ENCODE peak calls at places on chromosome 4, in eight cellular contexts. D, S, J, L, O, V, K and F are unnamed samples.

GRCh38 chr4:8378101-8378724 is 62.3 kb downstream of the ACOX3 start:
- DNase-seq in D (no peak), S (no peak), J (no peak), L (no peak), O (peak; percentile 34), V (peak; percentile 20), K (no peak), F (no peak)

GRCh38 chr4:26839534-26839951 is 21.1 kb upstream of the STIM2 start:
- DNase-seq in D (no peak), S (no peak), J (no peak), L (no peak), O (no peak), V (no peak), K (no peak), F (peak; percentile 48)

GRCh38 chr4:95107635-95108034 is 349.9 kb downstream of the BMPR1B start:
- DNase-seq in D (no peak), S (peak; percentile 51), J (no peak), L (no peak), O (no peak), V (no peak), K (no peak), F (peak; percentile 48)

GRCh38 chr4:85600501-85600900 is 125.6 kb downstream of the ARHGAP24 start:
- DNase-seq in D (no peak), S (no peak), J (no peak), L (no peak), O (no peak), V (no peak), K (no peak), F (no peak)

GRCh38 chr4:108393870-108394269 is 225.1 kb upstream of the LEF1 start:
- DNase-seq in D (no peak), S (no peak), J (no peak), L (no peak), O (no peak), V (no peak), K (no peak), F (no peak)

GRCh38 chr4:3331511-3332394 is 38.9 kb downstream of the RGS12 start:
- DNase-seq in D (no peak), S (no peak), J (no peak), L (no peak), O (no peak), V (no peak), K (no peak), F (no peak)

GRCh38 chr4:153465583-153465921 is 608 bp upstream of the TMEM131L start:
- DNase-seq in D (no peak), S (no peak), J (peak; percentile 27), L (peak; percentile 24), O (peak; percentile 75), V (peak; percentile 51), K (peak; percentile 60), F (peak; percentile 52)

GRCh38 chr4:43330288-43330687 is 437.8 kb downstream of the GRXCR1 start:
- DNase-seq in D (no peak), S (no peak), J (no peak), L (no peak), O (no peak), V (no peak), K (no peak), F (no peak)

GRCh38 chr4:179569549-179569948 is 2127.3 kb upstream of the AGA start:
- DNase-seq in D (no peak), S (no peak), J (no peak), L (no peak), O (no peak), V (no peak), K (no peak), F (no peak)

GRCh38 chr4:41339812-41340809 is 83.4 kb downstream of the UCHL1 start:
- DNase-seq in D (peak; percentile 19), S (no peak), J (no peak), L (no peak), O (no peak), V (no peak), K (no peak), F (no peak)

GRCh38 chr4:16721618-16722291 is 176.7 kb downstream of the LDB2 start:
- DNase-seq in D (no peak), S (no peak), J (peak; percentile 40), L (no peak), O (no peak), V (no peak), K (no peak), F (peak; percentile 94)

GRCh38 chr4:36823199-36823967 is 421.2 kb upstream of the NWD2 start:
- DNase-seq in D (no peak), S (no peak), J (peak; percentile 38), L (no peak), O (no peak), V (no peak), K (no peak), F (no peak)

GRCh38 chr4:92305148-92305877 is 1.5 kb downstream of the GRID2 start:
- DNase-seq in D (peak; percentile 97), S (no peak), J (peak; percentile 59), L (no peak), O (no peak), V (peak; percentile 37), K (no peak), F (peak; percentile 71)

GRCh38 chr4:185708348-185708747 is 103.6 kb downstream of the SORBS2 start:
- DNase-seq in D (no peak), S (no peak), J (no peak), L (no peak), O (no peak), V (no peak), K (no peak), F (peak; percentile 15)

GRCh38 chr4:100738388-100739165 is 220.8 kb upstream of the EMCN start:
- DNase-seq in D (no peak), S (no peak), J (no peak), L (no peak), O (peak; percentile 58), V (no peak), K (no peak), F (peak; percentile 67)

GRCh38 chr4:58603951-58604350 is 1493.8 kb upstream of the IGFBP7 start:
- DNase-seq in D (no peak), S (no peak), J (no peak), L (no peak), O (no peak), V (no peak), K (no peak), F (no peak)

GRCh38 chr4:58602022-58602421 is 1491.8 kb upstream of the IGFBP7 start:
- DNase-seq in D (no peak), S (no peak), J (no peak), L (no peak), O (no peak), V (no peak), K (no peak), F (no peak)

GRCh38 chr4:58602701-58603359 is 1492.6 kb upstream of the IGFBP7 start:
- DNase-seq in D (no peak), S (no peak), J (no peak), L (no peak), O (no peak), V (no peak), K (no peak), F (no peak)

DNA sequence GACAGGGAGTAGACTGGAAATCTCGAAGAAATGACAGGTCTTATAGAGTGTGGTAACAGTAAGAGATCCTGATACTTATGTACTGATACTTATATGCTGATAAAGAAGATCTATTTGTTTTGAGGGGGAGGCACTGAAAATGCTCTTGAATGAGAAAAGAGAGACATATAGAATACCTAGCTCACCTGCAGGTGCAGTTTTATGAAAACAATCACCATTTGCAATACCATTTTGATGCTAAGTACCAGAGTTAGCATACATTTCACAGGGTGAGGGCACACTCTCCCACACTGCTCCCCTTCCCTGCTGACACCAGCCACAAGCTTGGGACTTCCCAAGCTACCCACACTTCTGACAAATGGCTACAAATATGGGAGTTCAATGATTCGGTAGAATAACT is 1490.1 kb upstream of the IGFBP7 start:
- DNase-seq in D (no peak), S (no peak), J (no peak), L (no peak), O (no peak), V (no peak), K (no peak), F (no peak)
- TF ChIP-seq CTCF in D (no peak), S (no peak), J (no peak), L (no peak), O (no peak), V (no peak), K (no peak), F (no peak)

DNA sequence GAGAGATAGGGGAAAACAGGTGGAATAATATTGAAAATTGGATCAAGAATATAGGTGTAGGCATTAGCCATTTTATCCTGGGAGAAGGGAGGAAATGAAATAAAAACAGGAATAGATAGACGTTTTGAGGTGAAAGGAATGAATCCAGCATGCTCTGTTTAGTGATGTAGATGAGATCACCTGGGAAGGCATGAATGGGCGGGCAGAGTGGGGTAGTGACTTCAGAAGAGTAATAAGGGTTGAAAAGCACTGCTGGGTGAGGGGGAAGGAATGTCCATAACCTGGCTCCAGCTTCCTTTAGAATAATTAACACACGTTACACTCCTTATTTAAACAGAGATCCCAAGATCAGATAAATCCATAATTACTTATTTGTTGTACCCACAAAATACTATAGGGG is 191.1 kb upstream of the ANXA3 start:
- DNase-seq in D (no peak), S (no peak), J (no peak), L (no peak), O (no peak), V (no peak), K (no peak), F (no peak)
- H3K36me3 ChIP-seq in D (no peaks in the 10 kb centered on the region), S (no peaks in the 10 kb centered on the region), J (no peaks in the 10 kb centered on the region), L (no peaks in the 10 kb centered on the region), O (no peaks in the 10 kb centered on the region), V (no peaks in the 10 kb centered on the region), K (no peaks in the 10 kb centered on the region), F (no peaks in the 10 kb centered on the region)

DNA sequence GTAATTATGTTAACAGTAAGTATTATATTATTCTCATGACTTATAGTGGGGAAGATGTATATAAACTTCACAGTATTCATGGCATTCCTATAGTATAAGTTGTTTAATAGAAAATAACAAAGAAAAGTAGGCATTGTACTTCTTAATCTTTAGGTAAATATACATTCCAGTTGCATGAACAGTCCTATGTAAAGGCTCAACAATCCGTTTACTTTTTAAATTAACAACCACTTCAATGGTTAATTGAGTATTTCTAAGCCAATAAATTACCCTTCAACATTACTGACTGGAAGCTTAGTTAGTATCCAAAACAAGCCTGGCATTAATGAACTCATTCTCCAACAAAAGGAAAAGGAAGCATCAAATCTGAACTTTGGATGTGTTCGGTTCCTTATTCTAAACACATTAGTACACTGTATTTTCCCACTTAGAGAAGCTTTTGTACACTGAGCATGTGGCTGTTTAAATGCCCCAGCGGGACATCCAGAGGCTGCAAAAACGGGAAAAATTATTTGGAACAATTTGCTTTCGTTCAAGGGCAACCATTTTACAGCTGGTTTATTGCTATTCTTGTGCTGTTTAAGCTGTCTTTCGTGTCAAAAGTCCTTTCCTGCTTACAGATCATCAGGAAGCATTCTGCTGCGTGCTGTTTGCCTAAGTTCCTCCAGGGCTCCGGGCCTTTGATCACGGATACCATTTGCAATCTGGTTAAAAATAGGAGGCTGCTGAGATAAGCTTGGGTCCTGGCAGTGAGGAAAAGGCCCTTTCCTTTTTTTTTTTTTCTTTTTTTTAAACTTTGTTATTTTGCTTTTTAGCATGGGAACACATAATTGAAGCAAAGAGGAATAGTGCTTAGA is 460.3 kb downstream of the SPRY1 start:
- DNase-seq in D (peak; percentile 47), S (no peak), J (no peak), L (no peak), O (no peak), V (no peak), K (no peak), F (peak; percentile 75)
- TF ChIP-seq CTCF in D (no peak), S (no peak), J (no peak), L (no peak), O (no peak), V (no peak), K (no peak), F (peak; percentile 12)

DNA sequence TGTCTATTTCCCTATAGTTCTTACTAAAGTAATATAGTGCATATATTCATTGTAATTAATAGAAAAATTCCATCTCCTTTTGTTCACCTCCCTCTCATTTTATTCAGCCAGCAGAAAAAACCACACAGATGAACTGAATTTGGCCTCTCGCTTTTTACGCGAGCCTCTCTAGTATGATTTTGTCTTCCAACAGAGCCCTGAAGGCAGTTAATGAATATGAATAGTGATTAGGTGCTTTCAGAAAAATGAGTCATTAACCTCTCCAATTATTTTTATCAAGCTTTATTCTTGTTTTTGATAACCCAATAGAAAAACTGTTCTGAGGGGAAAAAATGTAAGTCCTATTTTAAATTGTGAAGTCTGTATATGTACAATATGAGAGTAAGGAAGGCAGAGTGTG is 74.1 kb downstream of the ZAR1 start:
- DNase-seq in D (no peak), S (no peak), J (no peak), L (no peak), O (no peak), V (no peak), K (no peak), F (no peak)
- H3K36me3 ChIP-seq in D (peaks cover 49% of the 10 kb centered on the region), S (peaks cover 92% of the 10 kb centered on the region), J (peaks cover 3% of the 10 kb centered on the region), L (peaks cover 32% of the 10 kb centered on the region), O (no peaks in the 10 kb centered on the region), V (no peaks in the 10 kb centered on the region), K (peaks cover 25% of the 10 kb centered on the region), F (peaks cover 32% of the 10 kb centered on the region)